ENCODE peak calls at places on chromosome 1, in eight cellular contexts. T is esophagus squamous epithelium, W is foreskin fibroblast, H is colonic mucosa, V is GM12865, I is BJ, X is HL-60, D is AG04450. P is an unnamed sample.

GRCh38 chr1:15347182-15347581 is 62.5 kb upstream of the EFHD2 start:
- DNase-seq in T (no peak), W (no peak), H (no peak), V (peak), I (no peak), X (no peak), D (no peak), P (no peak)

GRCh38 chr1:15937706-15938168 is 38.2 kb downstream of the ZBTB17 start:
- DNase-seq in T (no peak), W (no peak), H (no peak), V (no peak), I (no peak), X (no peak), D (no peak), P (no peak)

GRCh38 chr1:166164995-166165660 is 1.7 kb downstream of the FAM78B start:
- DNase-seq in T (no peak), W (peak), H (peak), V (peak), I (no peak), X (peak), D (no peak), P (no peak)

GRCh38 chr1:203548917-203549708 is 55.2 kb downstream of the OPTC start:
- DNase-seq in T (no peak), W (no peak), H (no peak), V (no peak), I (no peak), X (no peak), D (no peak), P (no peak)

GRCh38 chr1:205545991-205546390 is 41.5 kb downstream of the CDK18 start:
- DNase-seq in T (no peak), W (no peak), H (peak), V (no peak), I (no peak), X (no peak), D (no peak), P (no peak)

GRCh38 chr1:25120286-25120685 is 112.0 kb downstream of the SYF2 start:
- DNase-seq in T (no peak), W (no peak), H (no peak), V (no peak), I (no peak), X (peak), D (no peak), P (no peak)

GRCh38 chr1:25123551-25123950 is 108.8 kb downstream of the SYF2 start:
- DNase-seq in T (no peak), W (no peak), H (no peak), V (peak), I (no peak), X (no peak), D (no peak), P (no peak)

GRCh38 chr1:31487894-31488293 is 74.9 kb downstream of the SERINC2 start:
- DNase-seq in T (no peak), W (no peak), H (no peak), V (no peak), I (no peak), X (no peak), D (no peak), P (no peak)

GRCh38 chr1:157595356-157595755 is 2.5 kb downstream of the FCRL4 start:
- DNase-seq in T (no peak), W (no peak), H (no peak), V (peak), I (no peak), X (peak), D (no peak), P (no peak)

GRCh38 chr1:228802386-228803221 is 67.3 kb downstream of the RHOU start:
- DNase-seq in T (no peak), W (peak), H (no peak), V (no peak), I (no peak), X (peak), D (no peak), P (no peak)

GRCh38 chr1:186564558-186564957 is 103.6 kb upstream of the PDC start:
- DNase-seq in T (no peak), W (no peak), H (no peak), V (no peak), I (no peak), X (no peak), D (no peak), P (no peak)

GRCh38 chr1:119859647-119860046 is 36.7 kb downstream of the ADAM30 start:
- DNase-seq in T (no peak), W (peak), H (no peak), V (no peak), I (no peak), X (peak), D (peak), P (peak)

GRCh38 chr1:30024411-30025195 is 698.8 kb downstream of the MATN1 start:
- DNase-seq in T (no peak), W (no peak), H (no peak), V (no peak), I (no peak), X (no peak), D (no peak), P (no peak)

GRCh38 chr1:2300004-2300771 is 72.1 kb downstream of the SKI start:
- DNase-seq in T (no peak), W (no peak), H (peak), V (peak), I (no peak), X (peak), D (no peak), P (no peak)
- H3K4me3 ChIP-seq in T (no peak), W (no peak), H (peak), V (peak), I (no peak), X (no peak), D (no peak), P (no peak)

DNA sequence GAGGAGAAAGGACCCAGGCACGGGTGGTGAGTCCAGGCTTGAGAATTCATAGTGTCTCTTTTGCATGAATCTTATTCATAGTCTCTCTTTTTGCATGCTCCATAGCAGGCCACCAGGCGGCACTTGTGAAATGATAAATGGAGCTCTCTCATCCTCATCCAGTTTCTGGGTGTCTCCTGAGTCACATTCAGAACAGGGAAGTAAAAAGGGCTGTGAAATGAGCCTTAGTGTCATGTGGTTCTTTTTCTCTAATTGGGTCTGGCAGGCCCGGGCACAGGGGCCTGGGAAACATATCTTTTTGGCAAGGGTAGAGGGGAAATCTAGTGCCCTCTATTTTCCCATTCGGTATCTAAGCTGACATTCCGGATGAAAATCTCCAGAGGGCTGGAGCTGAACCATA is 19.1 kb upstream of the NCF2 start:
- DNase-seq in T (no peak), W (peak), H (peak), V (peak), I (no peak), X (peak), D (no peak), P (peak)
- TF ChIP-seq CTCF in T (peak), W (peak), H (peak), V (peak), I (peak), X (peak), D (peak), P (peak)

DNA sequence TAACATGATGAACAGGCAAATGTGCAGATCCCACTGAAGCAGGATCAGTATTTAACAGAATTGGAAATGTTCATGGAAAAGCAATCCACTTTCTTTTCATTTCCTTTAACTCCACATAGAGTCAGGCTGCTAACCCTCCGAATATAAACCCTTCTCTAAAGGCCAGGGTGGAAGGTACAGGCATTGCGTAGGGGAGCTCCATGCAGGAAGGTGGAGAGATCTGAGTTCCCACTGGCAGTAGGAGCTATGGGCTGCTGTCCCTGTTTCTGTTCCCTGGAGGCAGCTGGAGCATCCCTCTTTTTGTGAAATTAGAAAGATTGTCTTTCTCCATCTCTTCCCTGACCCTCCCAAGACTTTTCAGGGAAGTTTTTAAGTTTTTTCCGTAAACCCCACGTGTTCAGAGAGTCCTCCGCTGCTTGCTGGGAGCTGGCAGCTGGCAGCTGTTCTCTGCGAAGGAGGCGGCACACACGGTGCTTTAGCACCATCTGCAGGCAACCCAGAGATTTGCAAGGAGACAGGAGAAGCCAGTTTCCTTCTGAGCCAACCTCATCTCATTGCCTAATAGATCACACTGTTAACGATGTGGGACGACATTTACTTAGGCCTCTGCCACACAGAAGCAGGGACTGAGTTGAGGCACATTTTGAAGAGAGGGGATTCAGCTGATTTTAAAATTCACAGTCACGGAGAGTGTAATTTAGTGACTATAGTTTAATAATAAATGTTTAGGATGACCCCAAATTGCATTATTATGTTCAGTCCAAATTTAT is 55.4 kb upstream of the HOOK1 start:
- DNase-seq in T (peak), W (peak), H (peak), V (peak), I (no peak), X (peak), D (peak), P (peak)
- H3K4me3 ChIP-seq in T (no peak), W (no peak), H (no peak), V (no peak), I (no peak), X (no peak), D (no peak), P (no peak)

GRCh38 chr1:48057249-48057648 is 60.1 kb upstream of the TRABD2B start:
- DNase-seq in T (no peak), W (no peak), H (no peak), V (no peak), I (no peak), X (no peak), D (no peak), P (no peak)

GRCh38 chr1:48059289-48059688 is 62.1 kb upstream of the TRABD2B start:
- DNase-seq in T (no peak), W (no peak), H (no peak), V (no peak), I (no peak), X (no peak), D (no peak), P (no peak)

GRCh38 chr1:48058135-48058534 is 61.0 kb upstream of the TRABD2B start:
- DNase-seq in T (no peak), W (no peak), H (no peak), V (no peak), I (no peak), X (no peak), D (no peak), P (no peak)

GRCh38 chr1:48062353-48062752 is 65.2 kb upstream of the TRABD2B start:
- DNase-seq in T (no peak), W (no peak), H (no peak), V (no peak), I (no peak), X (no peak), D (no peak), P (no peak)

DNA sequence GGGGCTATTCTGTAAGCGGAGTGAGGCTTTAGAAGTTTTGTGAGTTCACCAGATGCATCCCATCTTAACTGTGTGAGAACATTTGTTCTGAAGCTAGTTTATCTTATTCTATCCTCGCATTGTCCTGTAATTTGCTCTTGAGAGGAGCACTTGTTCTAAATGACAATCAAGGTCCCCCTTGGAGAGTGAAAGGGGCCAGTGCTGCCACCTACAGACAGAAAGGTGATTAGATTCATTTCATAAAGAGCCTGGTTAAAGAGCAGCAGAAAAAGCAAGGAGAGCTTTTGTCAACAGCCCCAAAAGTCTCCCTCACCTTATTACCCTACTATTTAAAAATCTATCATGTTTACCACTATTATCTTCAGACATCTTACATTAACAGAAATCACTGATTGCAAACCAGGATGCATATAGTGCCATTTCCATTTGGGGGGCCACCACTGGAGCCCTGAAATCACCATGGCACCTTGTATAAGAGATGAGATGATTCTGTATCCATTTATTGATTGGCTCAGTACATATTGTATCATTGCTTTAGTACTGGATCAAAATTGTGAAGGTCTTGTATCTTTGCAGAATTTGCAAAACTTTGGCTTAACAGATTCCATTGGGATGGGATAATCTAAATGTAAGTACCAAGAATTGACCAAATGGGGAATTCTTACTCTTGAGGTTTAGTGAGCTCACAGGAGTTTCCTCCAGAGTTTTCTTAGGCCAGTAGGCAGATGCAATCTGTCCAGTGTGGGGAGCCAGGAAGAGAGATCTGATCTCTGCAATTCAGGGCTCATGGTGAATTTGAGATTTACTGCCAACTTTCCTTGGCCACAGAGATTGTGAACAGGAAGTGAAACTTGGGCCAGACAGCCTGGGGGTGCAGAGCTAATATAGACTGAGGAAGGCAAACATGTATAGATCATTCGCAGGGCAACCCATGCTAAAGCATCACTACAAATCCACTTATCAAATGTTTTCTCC is 64.3 kb upstream of the TRABD2B start:
- DNase-seq in T (no peak), W (peak), H (peak), V (peak), I (no peak), X (peak), D (no peak), P (no peak)
- TF ChIP-seq CTCF in T (peak), W (peak), H (peak), V (peak), I (peak), X (peak), D (peak), P (peak)

GRCh38 chr1:54623216-54624007 is at the start of gene FAM151A:
- DNase-seq in T (no peak), W (no peak), H (no peak), V (no peak), I (no peak), X (no peak), D (no peak), P (no peak)
- H3K4me3 ChIP-seq in T (no peak), W (no peak), H (no peak), V (no peak), I (no peak), X (no peak), D (no peak), P (no peak)

GRCh38 chr1:153615406-153615805 is 719 bp downstream of the S100A14 start:
- DNase-seq in T (no peak), W (no peak), H (no peak), V (no peak), I (no peak), X (no peak), D (no peak), P (no peak)

GRCh38 chr1:153613406-153613805 is 469 bp upstream of the S100A16 start:
- DNase-seq in T (no peak), W (no peak), H (no peak), V (no peak), I (no peak), X (no peak), D (no peak), P (no peak)

GRCh38 chr1:153614906-153615305 is 1.2 kb downstream of the S100A14 start:
- DNase-seq in T (no peak), W (no peak), H (no peak), V (no peak), I (no peak), X (no peak), D (no peak), P (no peak)

GRCh38 chr1:153612755-153613331 is at the start of gene S100A16:
- DNase-seq in T (no peak), W (peak), H (peak), V (no peak), I (no peak), X (no peak), D (no peak), P (no peak)

DNA sequence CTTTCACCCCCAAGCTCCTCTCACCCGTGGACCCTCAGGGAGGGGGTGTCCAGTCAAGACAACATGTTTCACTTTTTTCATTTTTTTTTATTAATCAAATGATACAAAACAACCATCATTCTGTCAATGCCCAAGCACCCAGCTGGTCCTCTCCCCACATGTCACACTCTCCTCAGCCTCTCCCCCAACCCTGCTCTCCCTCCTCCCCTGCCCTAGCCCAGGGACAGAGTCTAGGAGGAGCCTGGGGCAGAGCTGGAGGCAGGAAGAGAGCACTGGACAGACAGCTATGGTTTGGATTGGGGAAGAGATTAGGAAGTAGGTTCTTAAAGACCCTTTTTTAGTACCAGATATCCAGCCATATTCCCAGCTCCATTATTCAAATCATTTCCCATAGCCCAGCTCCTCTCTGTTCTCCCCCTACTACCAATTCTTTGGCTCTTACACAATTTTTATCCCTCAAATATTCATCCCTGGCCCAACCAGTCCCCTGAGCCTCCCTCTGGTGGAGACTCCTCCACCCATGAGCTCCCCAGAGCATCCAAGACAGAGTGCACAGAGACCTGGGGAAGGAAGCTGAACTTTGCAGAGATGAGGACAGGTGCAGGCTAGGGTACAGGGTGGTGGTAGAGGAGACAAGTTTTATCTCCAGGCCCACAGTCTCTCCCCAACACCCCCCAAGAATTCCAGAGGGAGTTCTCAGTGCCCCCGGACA is 1.4 kb upstream of the S100A16 start:
- DNase-seq in T (no peak), W (no peak), H (no peak), V (no peak), I (no peak), X (no peak), D (no peak), P (no peak)
- TF ChIP-seq CTCF in T (no peak), W (peak), H (no peak), V (no peak), I (peak), X (no peak), D (peak), P (peak)

P was measured in AG09309.